ENCODE peak calls at places on chromosomes 13 and 19, in eight cellular contexts. O is activated naive CD4-positive, alpha-beta T cell; V is HEK293T; E is trophoblast cell; L is effector memory CD4-positive, alpha-beta T cell; H is endothelial cell; F is osteocyte; M is left ventricle myocardium inferior. K is an unnamed sample.

GRCh38 chr13:95087746-95088305 is 213.4 kb downstream of the ABCC4 start:
- DNase-seq in O (no peak), V (no peak), E (peak; percentile 9), L (no peak), H (no peak), F (no peak), M (no peak), K (peak; percentile 8)

GRCh38 chr13:41858783-41859182 is 102.1 kb downstream of the VWA8 start:
- DNase-seq in O (no peak), V (no peak), E (no peak), L (no peak), H (no peak), F (no peak), M (no peak), K (peak; percentile 23)

GRCh38 chr13:106047859-106048258 is 487.6 kb downstream of the EFNB2 start:
- DNase-seq in O (no peak), V (no peak), E (no peak), L (no peak), H (no peak), F (no peak), M (no peak), K (no peak)

GRCh38 chr13:91375119-91375729 is 23.2 kb upstream of the GPC5 start:
- DNase-seq in O (no peak), V (peak; percentile 71), E (peak; percentile 24), L (no peak), H (no peak), F (no peak), M (no peak), K (no peak)

GRCh38 chr19:11745871-11746270 is 7.1 kb upstream of the ZNF823 start:
- DNase-seq in O (no peak), V (no peak), E (peak; percentile 34), L (no peak), H (no peak), F (no peak), M (no peak), K (no peak)

GRCh38 chr19:42057856-42058255 is 12.2 kb downstream of the GRIK5 start:
- DNase-seq in O (no peak), V (no peak), E (no peak), L (no peak), H (no peak), F (no peak), M (no peak), K (no peak)

GRCh38 chr19:29329460-29330134 is 116.6 kb upstream of the UQCRFS1 start:
- DNase-seq in O (no peak), V (peak; percentile 19), E (peak; percentile 36), L (no peak), H (peak; percentile 65), F (peak; percentile 76), M (no peak), K (peak; percentile 51)

GRCh38 chr19:10751109-10751972 is 33.5 kb downstream of the DNM2 start:
- DNase-seq in O (no peak), V (no peak), E (peak; percentile 43), L (no peak), H (peak; percentile 52), F (no peak), M (peak; percentile 42), K (no peak)

GRCh38 chr19:16025108-16026101 is 50.9 kb upstream of the TPM4 start:
- DNase-seq in O (no peak), V (peak; percentile 48), E (peak; percentile 76), L (no peak), H (peak; percentile 15), F (no peak), M (no peak), K (peak; percentile 38)

GRCh38 chr13:20669162-20669561 is 34.3 kb upstream of the IL17D start:
- DNase-seq in O (no peak), V (no peak), E (no peak), L (no peak), H (no peak), F (no peak), M (no peak), K (no peak)

GRCh38 chr19:46226438-46226973 is 3.0 kb upstream of the IGFL1 start:
- DNase-seq in O (no peak), V (no peak), E (peak; percentile 93), L (no peak), H (no peak), F (no peak), M (peak; percentile 22), K (no peak)

GRCh38 chr13:50080158-50080855 is 65.1 kb downstream of the KCNRG start:
- DNase-seq in O (no peak), V (no peak), E (peak; percentile 42), L (peak; percentile 4), H (peak; percentile 22), F (no peak), M (no peak), K (peak; percentile 43)

GRCh38 chr13:96672016-96672415 is 322.3 kb downstream of the OXGR1 start:
- DNase-seq in O (no peak), V (no peak), E (no peak), L (no peak), H (no peak), F (no peak), M (no peak), K (no peak)

GRCh38 chr13:27920677-27921420 is 1.0 kb downstream of the PDX1 start:
- DNase-seq in O (no peak), V (no peak), E (no peak), L (no peak), H (peak; percentile 53), F (no peak), M (no peak), K (no peak)

GRCh38 chr19:58091251-58091995 is 6.6 kb downstream of the ZSCAN18 start:
- DNase-seq in O (no peak), V (no peak), E (no peak), L (no peak), H (no peak), F (no peak), M (no peak), K (no peak)